ENCODE peak calls at places on chromosomes 5 and 9, in six cellular contexts. U is NB4; D is naive thymus-derived CD4-positive, alpha-beta T cell; R is memory B cell; K is progenitor cell of endocrine pancreas; J is head of caudate nucleus. M is an unnamed sample.

GRCh38 chr9:7782390-7783120 is 17.0 kb downstream of the DMAC1 start:
- DNase-seq in U (no peak), D (no peak), R (no peak), K (no peak), J (no peak), M (no peak)

GRCh38 chr5:133992429-133993151 is 12.2 kb downstream of the VDAC1 start:
- DNase-seq in U (no peak), D (no peak), R (no peak), K (no peak), J (peak; percentile 58), M (no peak)

GRCh38 chr9:81393985-81394811 is 295.1 kb downstream of the TLE1 start:
- DNase-seq in U (no peak), D (no peak), R (no peak), K (no peak), J (no peak), M (no peak)

GRCh38 chr5:163705983-163706771 is 200.8 kb downstream of the MAT2B start:
- DNase-seq in U (no peak), D (no peak), R (no peak), K (no peak), J (no peak), M (no peak)

GRCh38 chr5:139636975-139637408 is 11.2 kb upstream of the CXXC5 start:
- DNase-seq in U (peak; percentile 68), D (peak; percentile 38), R (no peak), K (no peak), J (no peak), M (peak; percentile 76)

GRCh38 chr5:33235824-33236223 is 204.9 kb upstream of the TARS1 start:
- DNase-seq in U (no peak), D (no peak), R (no peak), K (no peak), J (no peak), M (no peak)

GRCh38 chr9:122350577-122351355 is 20.1 kb upstream of the PTGS1 start:
- DNase-seq in U (peak; percentile 73), D (peak; percentile 84), R (peak; percentile 80), K (peak; percentile 79), J (peak; percentile 80), M (peak; percentile 76)

GRCh38 chr9:121281614-121282291 is 13.8 kb downstream of the GSN start:
- DNase-seq in U (no peak), D (no peak), R (no peak), K (no peak), J (no peak), M (no peak)

GRCh38 chr9:75803130-75803529 is 87.3 kb upstream of the PCSK5 start:
- DNase-seq in U (no peak), D (no peak), R (no peak), K (no peak), J (no peak), M (no peak)

GRCh38 chr5:146697211-146697610 is 181.2 kb upstream of the GPR151 start:
- DNase-seq in U (no peak), D (no peak), R (no peak), K (no peak), J (no peak), M (no peak)

GRCh38 chr5:137566118-137566541 is 67.0 kb upstream of the SPOCK1 start:
- DNase-seq in U (no peak), D (no peak), R (no peak), K (no peak), J (no peak), M (no peak)

GRCh38 chr5:93277001-93277400 is 304.0 kb downstream of the NR2F1-AS1 start:
- DNase-seq in U (no peak), D (no peak), R (no peak), K (no peak), J (no peak), M (no peak)

GRCh38 chr9:38229830-38230155 is 160.8 kb upstream of the SHB start:
- DNase-seq in U (no peak), D (no peak), R (no peak), K (no peak), J (no peak), M (no peak)

GRCh38 chr5:113490317-113490716 is 2.1 kb upstream of the MCC start:
- DNase-seq in U (no peak), D (no peak), R (no peak), K (no peak), J (no peak), M (no peak)

GRCh38 chr5:102107865-102108264 is 188.2 kb downstream of the SLCO4C1 start:
- DNase-seq in U (no peak), D (no peak), R (no peak), K (no peak), J (no peak), M (no peak)

GRCh38 chr5:143932584-143932983 is 120.6 kb downstream of the HMHB1 start:
- DNase-seq in U (no peak), D (no peak), R (no peak), K (no peak), J (no peak), M (no peak)

GRCh38 chr9:129289131-129289731 is 111.2 kb upstream of the IER5L start:
- DNase-seq in U (no peak), D (no peak), R (no peak), K (no peak), J (no peak), M (no peak)

GRCh38 chr5:42813533-42813932 is 1.8 kb upstream of the SELENOP start:
- DNase-seq in U (no peak), D (no peak), R (no peak), K (no peak), J (peak; percentile 37), M (no peak)

GRCh38 chr5:114473541-114473940 is 111.7 kb downstream of the KCNN2 start:
- DNase-seq in U (no peak), D (no peak), R (no peak), K (no peak), J (no peak), M (no peak)

GRCh38 chr9:128125575-128126354 is 1.8 kb downstream of the PTGES2 start:
- DNase-seq in U (peak; percentile 80), D (no peak), R (no peak), K (no peak), J (no peak), M (no peak)

GRCh38 chr5:18252559-18252958 is 618.3 kb downstream of the TAF11L14 start:
- DNase-seq in U (no peak), D (no peak), R (no peak), K (no peak), J (no peak), M (no peak)

GRCh38 chr5:12023614-12024241 is 119.5 kb upstream of the CTNND2 start:
- DNase-seq in U (peak; percentile 56), D (no peak), R (no peak), K (no peak), J (no peak), M (no peak)

GRCh38 chr5:132439521-132440206 is 50.9 kb downstream of the IRF1 start:
- DNase-seq in U (no peak), D (no peak), R (no peak), K (no peak), J (no peak), M (no peak)

GRCh38 chr5:114179134-114179533 is 182.7 kb upstream of the KCNN2 start:
- DNase-seq in U (no peak), D (no peak), R (no peak), K (no peak), J (no peak), M (no peak)

GRCh38 chr5:106862450-106863193 is 808.1 kb downstream of the EFNA5 start:
- DNase-seq in U (no peak), D (no peak), R (no peak), K (no peak), J (no peak), M (no peak)

M was measured in stimulated activated effector memory CD8-positive, alpha-beta T cell treated with anti-CD3 and anti-CD28 coated beads, Interleukin-12 subunit alpha, Interleukin-12 subunit beta, amount 100 ng/mL, for 72 hours.